ENCODE peak calls at places on chromosomes 7 and 10, in ten cellular contexts. Y is activated gamma-delta T cell treated with Interleukin-2 at 50 U/mL for 16 hours, Z is GM20000, T is RCC 7860, J is AG09319, E is B cell, I is endothelial cell, W is neuronal stem cell, M is T-helper 2 cell, B is GM04504. O is an unnamed sample.

GRCh38 chr10:129759214-129760002 is 204.7 kb downstream of the EBF3 start:
- DNase-seq in Y (no peak), Z (no peak), T (no peak), J (no peak), E (no peak), I (no peak), W (no peak), M (no peak), B (no peak), O (no peak)

GRCh38 chr10:123754105-123754504 is 88.0 kb downstream of the GPR26 start:
- DNase-seq in Y (no peak), Z (no peak), T (no peak), J (no peak), E (no peak), I (no peak), W (no peak), M (no peak), B (no peak), O (no peak)

GRCh38 chr10:92076722-92077121 is 153.2 kb downstream of the BTAF1 start:
- DNase-seq in Y (no peak), Z (no peak), T (no peak), J (no peak), E (no peak), I (no peak), W (no peak), M (no peak), B (no peak), O (no peak)

GRCh38 chr10:27884185-27884630 is 114.7 kb downstream of the ODAD2 start:
- DNase-seq in Y (no peak), Z (no peak), T (no peak), J (no peak), E (no peak), I (no peak), W (no peak), M (no peak), B (peak), O (no peak)

GRCh38 chr7:150824379-150825177 is 24.0 kb downstream of the TMEM176A start:
- DNase-seq in Y (no peak), Z (no peak), T (no peak), J (no peak), E (no peak), I (no peak), W (no peak), M (no peak), B (no peak), O (no peak)

GRCh38 chr7:73668103-73668937 is 689 bp downstream of the VPS37D start:
- DNase-seq in Y (no peak), Z (peak), T (no peak), J (no peak), E (peak), I (no peak), W (no peak), M (no peak), B (no peak), O (no peak)

GRCh38 chr10:22761569-22762220 is 47.3 kb upstream of the PIP4K2A start:
- DNase-seq in Y (no peak), Z (no peak), T (peak), J (no peak), E (no peak), I (no peak), W (no peak), M (no peak), B (no peak), O (no peak)

GRCh38 chr10:128571745-128572144 is 445.5 kb upstream of the MKI67 start:
- DNase-seq in Y (no peak), Z (no peak), T (no peak), J (no peak), E (no peak), I (no peak), W (no peak), M (no peak), B (no peak), O (no peak)

GRCh38 chr10:48444861-48445841 is 138.7 kb downstream of the MAPK8 start:
- DNase-seq in Y (no peak), Z (no peak), T (no peak), J (no peak), E (no peak), I (no peak), W (no peak), M (no peak), B (no peak), O (no peak)

GRCh38 chr7:142811154-142811737 is 40.5 kb downstream of the PRSS2 start:
- DNase-seq in Y (peak), Z (peak), T (peak), J (peak), E (peak), I (peak), W (peak), M (no peak), B (peak), O (no peak)

GRCh38 chr10:113073549-113074189 is 123.6 kb downstream of the TCF7L2 start:
- DNase-seq in Y (no peak), Z (no peak), T (peak), J (peak), E (no peak), I (no peak), W (no peak), M (no peak), B (peak), O (no peak)

GRCh38 chr7:152590481-152590880 is 85.5 kb downstream of the XRCC2 start:
- DNase-seq in Y (no peak), Z (no peak), T (no peak), J (no peak), E (no peak), I (no peak), W (no peak), M (no peak), B (no peak), O (no peak)

GRCh38 chr7:87498893-87499292 is 23.4 kb upstream of the ABCB4 start:
- DNase-seq in Y (no peak), Z (no peak), T (no peak), J (no peak), E (peak), I (no peak), W (no peak), M (no peak), B (no peak), O (no peak)

GRCh38 chr7:27345964-27346363 is 103.4 kb downstream of the EVX1 start:
- DNase-seq in Y (no peak), Z (no peak), T (no peak), J (no peak), E (no peak), I (no peak), W (no peak), M (no peak), B (no peak), O (no peak)

GRCh38 chr10:32142646-32143045 is 86.4 kb upstream of the KIF5B start:
- DNase-seq in Y (no peak), Z (no peak), T (no peak), J (no peak), E (no peak), I (no peak), W (no peak), M (no peak), B (peak), O (no peak)

GRCh38 chr7:1852781-1853618 is 182.9 kb downstream of the ELFN1 start:
- DNase-seq in Y (no peak), Z (no peak), T (no peak), J (no peak), E (no peak), I (no peak), W (no peak), M (no peak), B (no peak), O (no peak)

GRCh38 chr10:132602610-132603009 is 65.0 kb downstream of the INPP5A start:
- DNase-seq in Y (no peak), Z (no peak), T (no peak), J (no peak), E (no peak), I (no peak), W (no peak), M (no peak), B (no peak), O (no peak)

GRCh38 chr10:82038587-82038986 is 163.6 kb downstream of the NRG3 start:
- DNase-seq in Y (no peak), Z (no peak), T (no peak), J (no peak), E (no peak), I (no peak), W (no peak), M (no peak), B (no peak), O (no peak)

GRCh38 chr7:39083781-39084180 is 106.1 kb downstream of the POU6F2 start:
- DNase-seq in Y (no peak), Z (no peak), T (no peak), J (no peak), E (no peak), I (no peak), W (no peak), M (no peak), B (no peak), O (no peak)

GRCh38 chr10:51789903-51790302 is 90.5 kb upstream of the CSTF2T start:
- DNase-seq in Y (no peak), Z (no peak), T (no peak), J (peak), E (no peak), I (no peak), W (no peak), M (no peak), B (no peak), O (no peak)

GRCh38 chr7:43585521-43585920 is 2.6 kb downstream of the STK17A start:
- DNase-seq in Y (no peak), Z (no peak), T (peak), J (peak), E (no peak), I (no peak), W (no peak), M (no peak), B (no peak), O (no peak)

GRCh38 chr10:123427386-123427785 is 238.8 kb upstream of the GPR26 start:
- DNase-seq in Y (no peak), Z (no peak), T (no peak), J (no peak), E (no peak), I (no peak), W (no peak), M (no peak), B (no peak), O (no peak)

GRCh38 chr7:131072505-131073091 is 255.1 kb upstream of the MKLN1 start:
- DNase-seq in Y (no peak), Z (no peak), T (peak), J (no peak), E (no peak), I (no peak), W (no peak), M (no peak), B (no peak), O (no peak)

GRCh38 chr7:105003275-105003674 is 10.7 kb upstream of the KMT2E start:
- DNase-seq in Y (no peak), Z (no peak), T (peak), J (no peak), E (no peak), I (no peak), W (no peak), M (no peak), B (peak), O (no peak)

GRCh38 chr7:87110778-87111177 is 41.5 kb upstream of the DMTF1 start:
- DNase-seq in Y (no peak), Z (no peak), T (no peak), J (no peak), E (no peak), I (no peak), W (no peak), M (no peak), B (no peak), O (no peak)

O was measured in T-cell.